ENCODE peak calls at places on chromosomes 3 and 15, in four cellular contexts. P is choroid plexus epithelial cell, T is OCI-LY7, B is HepG2. F is an unnamed sample.

GRCh38 chr3:7508821-7509220 is 647.9 kb downstream of the GRM7 start:
- DNase-seq in B (no peak), T (no peak), P (peak), F (no peak)

GRCh38 chr3:105327662-105328337 is 38.9 kb upstream of the ALCAM start:
- DNase-seq in B (no peak), T (no peak), P (peak), F (no peak)

GRCh38 chr3:179447251-179447650 is 4.0 kb downstream of the GNB4 start:
- DNase-seq in T (no peak), B (no peak), P (no peak), F (no peak)

GRCh38 chr3:65303431-65303830 is 615.6 kb upstream of the ADAMTS9 start:
- DNase-seq in P (no peak), B (no peak), T (no peak), F (no peak)

GRCh38 chr3:62873672-62874397 is 1.4 kb downstream of the CADPS start:
- DNase-seq in T (peak), P (no peak), B (no peak), F (peak)

GRCh38 chr3:171138027-171138426 is 111.5 kb upstream of the SLC2A2 start:
- DNase-seq in P (no peak), T (no peak), B (no peak), F (no peak)

GRCh38 chr3:53375019-53375418 is 27.7 kb upstream of the DCP1A start:
- DNase-seq in B (peak), P (peak), T (peak), F (peak)

GRCh38 chr3:117084739-117085270 is 375.2 kb downstream of the TUSC7 start:
- DNase-seq in B (no peak), P (no peak), T (no peak), F (no peak)

GRCh38 chr15:60582370-60583036 is 103.6 kb upstream of the ICE2 start:
- DNase-seq in T (no peak), P (peak), B (peak), F (no peak)

GRCh38 chr3:23668430-23668904 is 137.3 kb upstream of the UBE2E1 start:
- DNase-seq in T (no peak), B (no peak), P (peak), F (no peak)

GRCh38 chr3:23675010-23675409 is 130.7 kb upstream of the UBE2E1 start:
- DNase-seq in T (no peak), B (no peak), P (no peak), F (no peak)

GRCh38 chr3:23672628-23673027 is 133.1 kb upstream of the UBE2E1 start:
- DNase-seq in B (no peak), T (no peak), P (no peak), F (no peak)

GRCh38 chr3:23669541-23670255 is 136.1 kb upstream of the UBE2E1 start:
- DNase-seq in P (no peak), T (no peak), B (no peak), F (no peak)

DNA sequence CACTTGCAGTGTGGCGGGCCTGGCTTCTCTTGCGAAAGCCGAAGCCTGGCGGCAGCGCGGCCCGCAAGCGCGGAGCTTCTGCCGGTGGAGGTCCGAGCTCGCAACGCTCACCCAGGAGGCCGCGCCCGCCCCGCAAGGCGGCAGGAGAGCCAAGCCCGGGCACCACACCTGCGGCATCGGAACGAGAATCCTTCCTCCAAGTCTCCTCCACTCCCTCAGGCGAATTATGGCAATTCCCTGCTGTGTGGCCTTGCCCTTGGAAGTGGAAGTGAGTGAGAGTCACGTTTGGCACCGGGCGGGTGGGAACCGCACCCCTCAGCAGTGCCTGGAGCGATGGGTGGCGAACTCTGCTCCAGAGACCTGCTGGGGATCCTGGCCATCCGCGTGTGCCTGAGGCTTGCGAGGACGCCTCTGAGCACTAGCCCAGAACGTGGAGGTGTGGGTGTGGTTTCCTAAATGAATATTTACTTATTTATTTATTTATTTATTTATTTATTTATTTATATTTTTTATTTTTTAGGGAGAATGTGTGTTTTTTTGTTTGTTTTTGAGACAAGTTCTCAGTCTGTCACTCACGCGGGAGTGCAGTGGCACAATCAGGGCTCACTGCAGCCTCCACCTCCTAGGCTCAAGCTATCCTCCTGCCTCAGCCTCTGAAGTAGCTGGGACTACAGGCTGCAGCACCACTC is 133.7 kb upstream of the UBE2E1 start:
- DNase-seq in T (no peak), B (no peak), P (peak), F (no peak)
- H3K4me3 ChIP-seq in T (no peak), B (no peak), P (peak), F (no peak)

GRCh38 chr15:31484986-31485385 is 158.4 kb downstream of the KLF13 start:
- DNase-seq in T (no peak), B (no peak), P (no peak), F (no peak)

GRCh38 chr15:31485431-31485830 is 158.8 kb downstream of the KLF13 start:
- DNase-seq in B (no peak), P (no peak), T (no peak), F (no peak)

GRCh38 chr15:31483053-31483923 is 156.7 kb downstream of the KLF13 start:
- DNase-seq in T (no peak), B (no peak), P (no peak), F (no peak)

GRCh38 chr15:31484369-31484951 is 157.8 kb downstream of the KLF13 start:
- DNase-seq in B (no peak), P (no peak), T (no peak), F (no peak)

DNA sequence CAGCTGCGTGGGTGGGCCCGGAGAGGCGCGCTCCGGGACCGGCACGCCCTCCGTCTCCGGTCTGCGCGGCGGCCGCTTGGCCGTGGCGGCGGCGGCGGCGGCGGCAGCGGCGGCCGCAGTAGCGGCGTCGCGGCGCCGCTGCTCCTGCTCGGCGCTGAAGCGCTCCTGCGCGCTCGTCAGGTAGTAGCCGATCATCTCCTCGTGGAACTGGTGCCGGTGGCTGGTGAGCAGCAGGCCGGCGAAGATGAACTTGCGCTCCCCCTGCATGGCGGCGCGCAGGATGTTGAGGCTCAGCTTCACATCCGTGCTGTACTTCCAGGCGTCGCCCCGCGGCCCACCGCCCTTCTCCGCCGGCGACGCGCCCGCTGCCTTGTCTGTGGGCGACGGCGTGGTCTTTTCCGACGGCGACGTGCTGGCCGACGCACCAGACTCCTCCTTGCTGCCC is 157.3 kb downstream of the KLF13 start:
- DNase-seq in P (no peak), B (no peak), T (no peak), F (no peak)
- H3K4me3 ChIP-seq in P (no peak), B (no peak), T (no peak), F (no peak)

DNA sequence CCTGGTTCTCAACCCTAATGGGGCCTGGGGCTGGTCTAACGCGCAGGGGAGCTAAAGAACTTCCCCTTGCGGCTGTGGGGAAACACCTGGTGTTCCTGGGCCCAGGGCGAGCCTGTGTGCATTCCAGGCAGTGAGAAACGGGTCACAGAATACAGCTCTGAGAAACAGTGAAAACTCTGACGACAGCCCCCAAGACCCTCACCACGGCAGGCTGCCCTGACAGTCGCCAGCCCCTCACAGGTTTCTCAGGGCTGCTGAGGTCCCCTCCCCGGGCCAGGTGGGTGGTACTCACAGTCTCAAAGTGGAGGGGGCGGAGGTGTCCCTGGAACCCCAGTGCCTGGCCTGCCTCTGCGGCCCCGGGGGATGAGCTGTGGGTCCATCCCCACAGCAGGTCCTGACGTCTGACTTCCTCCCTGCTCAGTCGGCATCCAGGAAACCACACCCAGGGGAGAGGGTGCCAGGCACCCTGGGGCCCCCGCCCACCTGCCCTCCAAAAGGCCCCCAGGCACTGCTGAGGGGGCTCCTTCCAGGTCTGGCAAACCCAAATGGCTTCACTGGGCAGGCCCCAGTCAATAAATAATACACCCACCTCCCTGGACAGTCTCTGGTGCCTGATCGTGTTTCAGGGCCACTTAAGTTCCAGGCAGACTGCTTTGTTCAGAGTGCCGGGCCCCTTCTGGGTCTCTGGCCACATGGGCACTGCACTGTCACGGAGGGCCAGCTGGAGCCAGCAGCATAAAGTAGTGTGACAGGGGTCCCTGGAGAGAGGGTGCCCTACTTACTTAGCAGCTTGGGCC is 57.7 kb downstream of the IQSEC1 start:
- DNase-seq in B (no peak), T (peak), P (no peak), F (peak)
- H3K4me3 ChIP-seq in B (no peak), T (peak), P (no peak), F (peak)

DNA sequence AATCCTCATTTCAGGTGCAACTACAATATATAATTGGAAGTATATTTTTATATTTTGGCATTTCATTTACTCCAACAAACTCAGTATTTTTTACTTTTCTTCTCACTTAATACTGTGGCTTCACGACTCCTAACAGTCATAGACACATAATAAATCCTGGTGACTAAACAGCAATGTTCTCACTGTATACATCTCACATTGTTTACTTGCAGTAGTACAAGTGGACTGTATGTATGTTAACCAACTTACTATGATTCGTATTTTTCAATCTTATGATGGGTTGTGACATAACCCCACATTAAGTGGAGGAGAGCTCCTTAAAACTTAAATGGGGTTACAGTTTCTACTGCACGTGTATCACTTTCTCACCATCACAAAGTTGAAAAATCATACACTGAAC is 7.5 kb downstream of the ADAM10 start:
- DNase-seq in B (no peak), P (no peak), T (no peak), F (no peak)
- H3K4me3 ChIP-seq in B (peak), P (no peak), T (no peak), F (no peak)

DNA sequence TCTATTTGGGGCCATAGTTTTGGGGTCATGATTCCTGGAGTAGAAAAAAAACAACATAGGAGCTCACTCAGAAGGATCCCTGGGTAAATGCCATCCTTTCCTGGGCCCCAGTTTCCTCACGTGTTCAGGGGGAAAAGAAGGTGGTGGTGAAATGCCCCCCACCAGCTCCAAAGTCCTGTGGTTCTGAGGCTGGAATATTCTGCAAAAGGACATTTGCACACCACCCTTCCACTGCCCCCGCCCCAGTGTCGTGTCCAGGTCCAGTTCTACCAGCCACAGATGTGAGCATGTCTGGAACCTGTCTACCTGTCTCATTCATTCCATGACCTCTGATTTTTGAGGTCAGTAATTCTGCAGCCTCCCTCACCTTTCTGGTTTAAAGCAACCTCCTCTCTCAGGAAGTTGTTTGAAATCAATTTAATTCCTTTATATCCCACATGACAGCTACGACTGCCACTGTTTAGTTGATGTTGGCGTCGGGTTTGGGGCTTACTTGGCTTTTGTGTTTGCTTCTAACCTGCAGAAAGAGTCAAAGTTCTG is 82.1 kb downstream of the SMAD3 start:
- DNase-seq in P (no peak), B (no peak), T (no peak), F (no peak)
- H3K4me3 ChIP-seq in P (no peak), B (peak), T (no peak), F (peak)

DNA sequence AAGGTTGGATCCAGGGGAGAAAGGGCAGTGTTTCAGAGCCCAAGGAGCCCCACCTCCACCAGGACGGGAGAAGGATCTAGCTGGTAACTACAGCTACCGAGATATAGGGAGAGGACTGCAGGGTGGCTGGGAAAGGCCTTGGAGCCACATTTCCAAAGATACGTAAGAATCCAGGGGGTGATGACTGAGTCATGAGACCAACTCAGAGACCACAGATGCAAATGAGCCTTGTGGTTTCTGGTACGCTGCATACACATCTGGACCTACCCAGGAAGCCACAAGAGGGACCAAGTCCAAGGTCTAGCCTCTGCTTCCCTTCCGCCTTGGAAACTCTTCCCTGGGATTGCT is 13.5 kb downstream of the IGDCC4 start:
- DNase-seq in T (peak), P (peak), B (peak), F (no peak)
- H3K4me3 ChIP-seq in T (no peak), P (no peak), B (no peak), F (no peak)